ENCODE peak calls at places on chromosomes 1 and 21, in four cellular contexts. K, R, A and S are unnamed samples.

GRCh38 chr1:158121604-158122254 is 59.0 kb upstream of the CD1D start:
- DNase-seq in A (peak; percentile 25), K (no peak), R (peak; percentile 45), S (peak; percentile 64)

GRCh38 chr1:35924838-35925237 is 6.1 kb upstream of the AGO3 start:
- DNase-seq in R (no peak), K (no peak), A (no peak), S (no peak)

GRCh38 chr21:41425954-41426655 is at the start of gene MX1:
- DNase-seq in A (peak; percentile 16), K (peak; percentile 61), R (no peak), S (no peak)

GRCh38 chr1:21238141-21238800 is 52.0 kb downstream of the ECE1 start:
- DNase-seq in R (no peak), A (no peak), K (no peak), S (no peak)

GRCh38 chr1:3671371-3672180 is 19.3 kb downstream of the TP73 start:
- DNase-seq in R (peak; percentile 37), A (no peak), K (no peak), S (no peak)

GRCh38 chr21:26554365-26554764 is 18.7 kb downstream of the CYYR1 start:
- DNase-seq in A (no peak), K (no peak), R (no peak), S (no peak)

GRCh38 chr1:22745675-22746585 is 35.3 kb downstream of the EPHB2 start:
- DNase-seq in K (no peak), A (peak; percentile 63), R (no peak), S (no peak)

GRCh38 chr21:32994305-32994704 is 31.4 kb upstream of the OLIG2 start:
- DNase-seq in A (no peak), R (peak; percentile 20), K (no peak), S (peak; percentile 32)

GRCh38 chr1:118012725-118013124 is 83.2 kb downstream of the WDR3 start:
- DNase-seq in K (no peak), A (no peak), R (no peak), S (no peak)

GRCh38 chr1:6246497-6247295 is 2.7 kb downstream of the HES3 start:
- DNase-seq in A (peak; percentile 54), K (no peak), R (peak; percentile 91), S (peak; percentile 88)

GRCh38 chr1:201346987-201347386 is 30.5 kb downstream of the TNNT2 start:
- DNase-seq in R (no peak), K (no peak), A (no peak), S (no peak)

GRCh38 chr1:101025283-101025679 is 303 bp downstream of the DPH5 start:
- DNase-seq in R (peak; percentile 35), K (peak; percentile 23), A (peak; percentile 13), S (peak; percentile 41)

GRCh38 chr1:166952002-166952746 is 23.2 kb downstream of the ILDR2 start:
- DNase-seq in R (no peak), K (no peak), A (peak; percentile 32), S (no peak)

GRCh38 chr1:197173571-197174482 is 27.4 kb upstream of the ASPM start:
- DNase-seq in R (no peak), A (peak; percentile 91), K (no peak), S (no peak)

GRCh38 chr1:158014702-158015320 is 21.4 kb downstream of the KIRREL1 start:
- DNase-seq in K (no peak), R (no peak), A (no peak), S (no peak)

DNA sequence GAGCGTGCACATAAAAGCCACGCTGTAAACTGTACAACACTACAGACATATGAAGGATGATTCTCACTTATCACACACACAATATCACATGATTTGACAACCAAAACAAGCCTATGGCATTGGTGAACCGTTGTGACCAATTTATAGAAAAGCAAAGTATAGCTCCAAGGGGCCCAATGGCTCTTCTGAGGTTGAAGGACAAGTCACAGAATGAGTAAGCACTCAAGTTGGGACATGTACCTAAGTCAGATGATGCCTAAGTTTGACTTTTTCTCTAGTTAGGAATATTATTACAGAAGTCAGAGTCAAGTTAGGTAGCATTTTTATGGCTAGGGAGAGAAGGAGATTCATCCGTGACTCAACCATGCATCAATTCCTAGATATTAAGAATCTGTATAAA is 45.7 kb downstream of the PLPP3 start:
- DNase-seq in A (no peak), K (no peak), R (no peak), S (no peak)
- TF ChIP-seq FOXK2 in A (no peak), K (no peak), R (no peak), S (no peak)

GRCh38 chr1:155897746-155898145 is 13.4 kb downstream of the RIT1 start:
- DNase-seq in K (no peak), R (no peak), A (no peak), S (no peak)

GRCh38 chr1:155892801-155893200 is 18.3 kb downstream of the RIT1 start:
- DNase-seq in R (no peak), A (no peak), K (no peak), S (no peak)

GRCh38 chr1:155889566-155889965 is 21.6 kb downstream of the RIT1 start:
- DNase-seq in K (no peak), A (no peak), R (no peak), S (no peak)

GRCh38 chr1:155890251-155890650 is 20.9 kb downstream of the RIT1 start:
- DNase-seq in K (no peak), R (no peak), A (no peak), S (no peak)

DNA sequence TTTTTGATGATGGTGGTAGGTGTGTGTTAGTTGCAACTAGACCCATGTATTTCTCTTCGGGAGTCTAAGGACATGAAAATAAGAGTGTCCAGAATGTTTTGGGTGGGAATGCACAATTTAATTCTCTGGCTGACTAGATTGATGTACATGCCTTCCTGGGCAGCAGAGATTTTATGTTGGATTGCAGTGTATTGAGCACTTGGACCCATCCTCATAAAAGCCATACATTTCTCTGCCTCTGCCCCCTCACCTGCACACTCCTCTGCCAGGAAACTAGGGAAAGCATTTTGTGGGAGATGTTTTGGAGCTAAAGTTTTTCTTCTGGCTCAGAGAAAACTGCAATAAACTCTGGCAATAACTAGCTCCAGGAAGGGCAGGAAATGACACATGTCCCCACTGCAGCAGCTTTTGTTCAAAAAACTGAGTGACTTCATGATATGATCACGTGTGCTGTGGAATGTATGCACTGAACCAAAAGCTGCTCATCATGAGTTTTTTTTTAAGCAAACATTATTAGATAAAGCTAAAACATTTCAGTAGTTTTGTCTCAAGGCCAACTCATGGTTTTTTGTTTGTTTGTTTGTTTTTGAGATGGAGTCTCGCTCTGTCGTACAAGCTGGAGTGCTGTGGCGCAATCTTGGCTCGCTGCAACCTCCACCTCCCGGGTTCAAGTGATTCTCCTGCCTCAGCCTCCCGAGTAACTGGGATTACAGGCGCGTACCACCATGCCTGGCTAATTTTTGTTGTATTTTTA is 17.6 kb downstream of the RIT1 start:
- DNase-seq in R (no peak), K (no peak), A (peak; percentile 85), S (no peak)
- TF ChIP-seq FOXK2 in R (no peak), K (no peak), A (no peak), S (no peak)

GRCh38 chr1:170707959-170708666 is 44.2 kb downstream of the PRRX1 start:
- DNase-seq in K (no peak), R (no peak), A (peak; percentile 2), S (no peak)

GRCh38 chr1:170707116-170707515 is 43.2 kb downstream of the PRRX1 start:
- DNase-seq in K (no peak), A (no peak), R (no peak), S (no peak)

GRCh38 chr1:170714938-170715337 is 51.0 kb downstream of the PRRX1 start:
- DNase-seq in K (no peak), A (no peak), R (no peak), S (no peak)

GRCh38 chr1:170714163-170714562 is 50.2 kb downstream of the PRRX1 start:
- DNase-seq in A (no peak), K (no peak), R (no peak), S (no peak)

DNA sequence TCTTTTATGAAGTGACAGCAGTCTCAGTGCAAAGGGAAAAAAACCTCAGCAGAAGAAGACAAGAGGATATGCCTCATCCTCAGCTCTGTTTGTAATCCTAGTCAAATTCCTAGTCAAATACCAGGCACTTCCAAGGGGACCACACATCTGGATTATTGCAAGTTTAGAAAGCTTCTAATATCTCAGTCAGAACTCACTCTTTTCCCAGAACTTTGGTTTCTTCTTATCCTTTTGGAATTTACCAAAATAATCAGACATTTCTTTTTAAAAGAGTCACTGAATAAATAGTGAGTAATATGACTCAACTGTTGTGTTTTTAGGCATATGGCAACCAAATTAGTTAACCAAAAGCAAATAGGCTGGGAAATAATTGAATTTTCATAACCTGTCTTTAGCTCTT is 47.8 kb downstream of the PRRX1 start:
- DNase-seq in K (no peak), A (no peak), R (no peak), S (no peak)
- TF ChIP-seq FOXK2 in K (no peak), A (no peak), R (no peak), S (no peak)

GRCh38 chr1:204255966-204256365 is 42.2 kb upstream of the GOLT1A start:
- DNase-seq in K (no peak), R (no peak), A (no peak), S (no peak)

GRCh38 chr1:204251926-204252689 is 38.3 kb upstream of the GOLT1A start:
- DNase-seq in A (no peak), R (no peak), K (no peak), S (no peak)

GRCh38 chr1:204255225-204255624 is 41.4 kb upstream of the GOLT1A start:
- DNase-seq in A (no peak), K (no peak), R (no peak), S (peak; percentile 49)

GRCh38 chr1:204256531-204256930 is 42.7 kb upstream of the GOLT1A start:
- DNase-seq in A (no peak), K (no peak), R (no peak), S (no peak)

GRCh38 chr1:204254031-204254661 is 40.4 kb upstream of the GOLT1A start:
- DNase-seq in K (no peak), R (no peak), A (peak; percentile 97), S (no peak)
- TF ChIP-seq FOXK2 in K (no peak), R (no peak), A (peak; percentile 84), S (no peak)